ENCODE peak calls at places on chromosomes 5 and 9, in seven cellular contexts. I is cardiac fibroblast, F is astrocyte of the spinal cord, U is RWPE2, P is prostate gland, G is cardiac muscle cell, Q is AG09309. D is an unnamed sample.

GRCh38 chr5:115961413-115962238 is 649 bp upstream of the LVRN start:
- DNase-seq in I (no peak), F (no peak), U (no peak), P (no peak), G (no peak), Q (no peak), D (no peak)

GRCh38 chr5:121525731-121526130 is 326.0 kb upstream of the FTMT start:
- DNase-seq in I (no peak), F (peak), U (no peak), P (no peak), G (no peak), Q (no peak), D (no peak)

GRCh38 chr9:35748239-35748857 is 680 bp downstream of the GBA2 start:
- DNase-seq in I (no peak), F (no peak), U (no peak), P (no peak), G (no peak), Q (no peak), D (no peak)

GRCh38 chr9:29078063-29078660 is 1504.9 kb upstream of the C9orf72 start:
- DNase-seq in I (peak), F (peak), U (no peak), P (no peak), G (peak), Q (no peak), D (no peak)

GRCh38 chr9:111102793-111103474 is 64.7 kb upstream of the LPAR1 start:
- DNase-seq in I (peak), F (no peak), U (no peak), P (no peak), G (peak), Q (no peak), D (no peak)

GRCh38 chr9:79129865-79130480 is 441.8 kb upstream of the TLE4 start:
- DNase-seq in I (peak), F (peak), U (no peak), P (peak), G (peak), Q (no peak), D (peak)

GRCh38 chr9:116855881-116856662 is 169.0 kb downstream of the TRIM32 start:
- DNase-seq in I (no peak), F (no peak), U (peak), P (peak), G (peak), Q (no peak), D (no peak)

GRCh38 chr5:178206166-178207101 is 2.1 kb downstream of the HNRNPAB start:
- DNase-seq in I (peak), F (no peak), U (peak), P (no peak), G (peak), Q (no peak), D (no peak)

GRCh38 chr5:10583663-10584572 is 20.0 kb downstream of the ANKRD33B start:
- DNase-seq in I (no peak), F (no peak), U (peak), P (no peak), G (no peak), Q (no peak), D (no peak)

GRCh38 chr5:81825237-81825636 is 74.3 kb upstream of the SSBP2 start:
- DNase-seq in I (peak), F (peak), U (peak), P (no peak), G (peak), Q (peak), D (no peak)

GRCh38 chr5:61304611-61305369 is 27.3 kb upstream of the ZSWIM6 start:
- DNase-seq in I (peak), F (peak), U (peak), P (peak), G (peak), Q (no peak), D (peak)

GRCh38 chr5:78633710-78634109 is 14.9 kb downstream of the LHFPL2 start:
- DNase-seq in I (no peak), F (peak), U (no peak), P (no peak), G (peak), Q (no peak), D (no peak)

GRCh38 chr5:137747848-137748247 is 6.3 kb downstream of the HNRNPA0 start:
- DNase-seq in I (no peak), F (no peak), U (no peak), P (no peak), G (no peak), Q (no peak), D (no peak)

GRCh38 chr5:115098041-115098702 is 71.5 kb downstream of the TRIM36 start:
- DNase-seq in I (peak), F (peak), U (no peak), P (peak), G (peak), Q (peak), D (peak)

GRCh38 chr5:95669540-95669939 is 13.3 kb downstream of the SPATA9 start:
- DNase-seq in I (peak), F (peak), U (no peak), P (peak), G (peak), Q (peak), D (no peak)

GRCh38 chr5:74413403-74414060 is 227.0 kb downstream of the ENC1 start:
- DNase-seq in I (no peak), F (no peak), U (no peak), P (no peak), G (no peak), Q (no peak), D (peak)

DNA sequence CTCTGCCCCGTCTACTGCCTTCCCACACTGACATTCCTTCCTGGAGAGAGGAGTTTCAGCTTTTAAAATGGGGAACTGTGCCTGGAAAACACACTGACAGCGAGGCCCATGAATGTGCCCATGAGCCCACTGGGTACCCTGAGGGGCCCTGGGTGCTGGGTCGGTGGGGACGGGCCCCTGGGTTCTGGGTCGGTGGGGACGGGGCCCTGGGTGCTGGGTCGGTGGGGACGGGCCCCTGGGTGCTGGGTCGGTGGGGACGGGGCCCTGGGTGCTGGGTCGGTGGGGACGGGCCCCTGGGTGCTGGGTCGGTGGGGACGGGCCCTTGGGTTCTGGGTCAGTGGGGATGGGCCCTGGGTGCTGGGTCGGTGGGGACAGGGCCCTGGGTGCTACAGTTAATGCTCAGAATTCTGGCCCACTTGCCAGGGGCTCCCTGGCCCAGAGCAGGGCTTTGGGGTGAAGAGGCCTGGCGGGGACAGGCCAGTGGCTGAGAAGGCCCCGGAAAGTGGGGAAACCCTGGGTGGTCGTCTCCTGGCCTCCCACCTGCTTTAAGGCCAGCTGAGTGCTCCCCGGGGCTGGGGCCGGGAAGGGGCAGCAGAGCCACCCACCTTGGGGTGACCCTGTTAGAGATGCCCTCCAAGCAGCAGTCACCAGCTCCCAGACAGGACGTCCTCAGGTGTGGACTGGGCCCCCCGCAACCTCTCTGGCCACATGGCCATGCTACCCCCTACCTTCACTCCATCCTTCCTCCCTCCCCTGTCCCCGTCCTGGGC is 2.5 kb downstream of the GPSM1 start:
- DNase-seq in I (no peak), F (no peak), U (no peak), P (no peak), G (no peak), Q (no peak), D (no peak)
- H3K4me3 ChIP-seq in I (no peak), F (peak), U (no peak), P (no peak), G (no peak), Q (peak), D (no peak)

GRCh38 chr5:168946363-168946762 is 354.6 kb downstream of the SLIT3 start:
- DNase-seq in I (peak), F (no peak), U (peak), P (no peak), G (peak), Q (no peak), D (no peak)
- TF ChIP-seq CTCF in I (peak), F (peak), U (no peak), P (no peak), G (peak), Q (peak), D (peak)

GRCh38 chr9:95857122-95857521 is 18.4 kb upstream of the ERCC6L2 start:
- DNase-seq in I (peak), F (peak), U (peak), P (no peak), G (peak), Q (no peak), D (no peak)
- H3K4me3 ChIP-seq in I (no peak), F (no peak), U (no peak), P (no peak), G (no peak), Q (no peak), D (no peak)

GRCh38 chr9:93154293-93154903 is 20.3 kb upstream of the NINJ1 start:
- DNase-seq in I (peak), F (no peak), U (no peak), P (no peak), G (peak), Q (no peak), D (no peak)
- TF ChIP-seq CTCF in I (peak), F (peak), U (peak), P (peak), G (peak), Q (peak), D (peak)

GRCh38 chr5:88141695-88141979 is 127.0 kb downstream of the TMEM161B start:
- DNase-seq in I (no peak), F (no peak), U (no peak), P (no peak), G (no peak), Q (no peak), D (no peak)
- H3K4me3 ChIP-seq in I (no peak), F (peak), U (peak), P (no peak), G (peak), Q (peak), D (peak)

GRCh38 chr9:136140966-136141365 is 22.3 kb upstream of the TMEM250 start:
- DNase-seq in I (peak), F (no peak), U (no peak), P (no peak), G (peak), Q (no peak), D (no peak)

GRCh38 chr9:136137321-136138054 is 18.8 kb upstream of the TMEM250 start:
- DNase-seq in I (no peak), F (no peak), U (no peak), P (no peak), G (no peak), Q (no peak), D (no peak)

GRCh38 chr9:136136526-136136925 is 17.9 kb upstream of the TMEM250 start:
- DNase-seq in I (no peak), F (no peak), U (no peak), P (no peak), G (no peak), Q (no peak), D (no peak)

GRCh38 chr9:136140046-136140445 is 21.4 kb upstream of the TMEM250 start:
- DNase-seq in I (no peak), F (no peak), U (no peak), P (no peak), G (no peak), Q (no peak), D (no peak)

DNA sequence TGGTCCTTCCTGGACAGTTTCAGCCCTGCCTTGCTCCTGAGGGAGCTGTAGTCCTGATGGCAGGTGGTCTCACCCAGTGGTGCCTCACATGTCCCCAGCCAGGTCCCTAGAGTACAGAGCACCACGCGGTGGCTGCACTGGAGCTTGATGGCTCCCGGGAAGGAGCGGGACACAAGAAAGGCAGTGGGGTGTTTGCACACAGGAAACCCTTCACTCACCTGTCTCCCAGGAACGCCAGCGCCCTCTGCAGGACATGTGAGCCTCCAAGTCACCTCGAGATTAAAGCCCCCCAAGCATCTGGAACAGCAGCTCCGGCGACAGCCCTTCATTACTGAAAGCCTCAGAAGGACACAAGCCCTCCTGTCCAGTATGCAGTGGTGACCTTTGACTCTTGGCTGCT is 19.9 kb upstream of the TMEM250 start:
- DNase-seq in I (peak), F (no peak), U (no peak), P (no peak), G (peak), Q (no peak), D (no peak)
- TF ChIP-seq CTCF in I (peak), F (peak), U (no peak), P (no peak), G (peak), Q (peak), D (peak)

D was measured in LNCaP clone FGC.